ENCODE peak calls at places on chromosomes 6 and 20, in ten cellular contexts. Q is pancreas, H is astrocyte, S is A549, N is cardiac muscle cell, Y is colonic mucosa, R is fibroblast of lung, A is uterus, E is IMR-90, F is left ventricle myocardium inferior. T is an unnamed sample.

GRCh38 chr6:116088946-116089345 is 11.7 kb upstream of the NT5DC1 start:
- DNase-seq in Q (no peak), H (peak; percentile 57), S (no peak), N (no peak), Y (no peak), R (peak; percentile 8), A (no peak), E (peak; percentile 77), F (no peak), T (no peak)

GRCh38 chr6:5159162-5159561 is 74.0 kb downstream of the PPP1R3G start:
- DNase-seq in Q (no peak), H (no peak), S (no peak), N (no peak), Y (no peak), R (no peak), A (no peak), E (no peak), F (no peak), T (no peak)

GRCh38 chr6:33154349-33154748 is 37.9 kb downstream of the COL11A2 start:
- DNase-seq in Q (no peak), H (no peak), S (no peak), N (no peak), Y (no peak), R (no peak), A (no peak), E (no peak), F (no peak), T (no peak)

GRCh38 chr20:17566345-17566744 is 3.5 kb upstream of the DSTN start:
- DNase-seq in Q (no peak), H (no peak), S (no peak), N (no peak), Y (no peak), R (no peak), A (no peak), E (no peak), F (no peak), T (no peak)

GRCh38 chr20:28562510-28562898 is 2695.0 kb upstream of the DEFB115 start:
- DNase-seq in Q (no peak), H (peak; percentile 79), S (peak; percentile 64), N (no peak), Y (no peak), R (peak; percentile 54), A (no peak), E (peak; percentile 89), F (no peak), T (no peak)

GRCh38 chr6:145315982-145316600 is 419.2 kb downstream of the EPM2A start:
- DNase-seq in Q (no peak), H (no peak), S (no peak), N (no peak), Y (no peak), R (no peak), A (no peak), E (peak; percentile 4), F (no peak), T (no peak)

GRCh38 chr20:37395921-37396519 is 50.1 kb downstream of the SRC start:
- DNase-seq in Q (no peak), H (no peak), S (no peak), N (peak; percentile 80), Y (no peak), R (peak; percentile 63), A (no peak), E (no peak), F (peak; percentile 62), T (no peak)

GRCh38 chr6:11429577-11429976 is 108.0 kb upstream of the TMEM170B start:
- DNase-seq in Q (no peak), H (peak; percentile 48), S (no peak), N (no peak), Y (no peak), R (no peak), A (no peak), E (no peak), F (no peak), T (no peak)

GRCh38 chr6:29951882-29952281 is 9.6 kb downstream of the HLA-A start:
- DNase-seq in Q (no peak), H (no peak), S (no peak), N (no peak), Y (no peak), R (no peak), A (no peak), E (no peak), F (no peak), T (no peak)

GRCh38 chr6:29947292-29947980 is 5.1 kb downstream of the HLA-A start:
- DNase-seq in Q (no peak), H (no peak), S (no peak), N (no peak), Y (no peak), R (no peak), A (no peak), E (no peak), F (no peak), T (no peak)

GRCh38 chr6:29953001-29953436 is 10.7 kb downstream of the HLA-A start:
- DNase-seq in Q (no peak), H (peak; percentile 80), S (peak; percentile 46), N (peak; percentile 46), Y (no peak), R (peak; percentile 86), A (no peak), E (peak; percentile 21), F (no peak), T (no peak)

GRCh38 chr6:29948277-29948676 is 5.9 kb downstream of the HLA-A start:
- DNase-seq in Q (no peak), H (no peak), S (no peak), N (no peak), Y (no peak), R (no peak), A (no peak), E (no peak), F (no peak), T (no peak)

DNA sequence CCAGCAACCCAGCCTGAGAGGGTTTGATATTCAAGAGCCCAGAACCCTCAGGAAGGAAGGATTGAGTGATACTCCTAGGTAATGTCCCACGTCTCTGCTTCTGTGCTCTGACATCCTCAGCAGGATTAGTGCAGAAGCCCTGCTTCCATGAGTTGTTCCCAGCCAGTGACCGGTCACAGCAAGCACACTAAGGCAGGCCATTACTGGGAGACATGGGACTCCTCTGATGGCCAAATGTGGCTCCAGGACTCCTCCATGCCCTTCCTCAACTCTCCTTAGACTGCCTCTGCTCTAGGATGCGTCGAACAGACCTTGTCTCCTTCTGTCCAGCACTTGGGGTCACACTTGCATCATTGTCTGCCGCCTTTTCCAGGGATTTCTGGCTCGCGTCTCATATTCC is 7.6 kb downstream of the HLA-A start:
- DNase-seq in Q (no peak), H (no peak), S (no peak), N (no peak), Y (no peak), R (no peak), A (no peak), E (no peak), F (no peak), T (no peak)
- H3K4me1 ChIP-seq in Q (no peaks in the 10 kb centered on the region), H (no peaks in the 10 kb centered on the region), S (peaks cover 12% of the 10 kb centered on the region), N (no peaks in the 10 kb centered on the region), Y (no peaks in the 10 kb centered on the region), R (no peaks in the 10 kb centered on the region), A (no peaks in the 10 kb centered on the region), E (no peaks in the 10 kb centered on the region), F (peaks cover 8% of the 10 kb centered on the region), T (peaks cover 11% of the 10 kb centered on the region)

GRCh38 chr6:95384988-95385387 is 192.3 kb upstream of the MANEA start:
- DNase-seq in Q (no peak), H (no peak), S (no peak), N (no peak), Y (no peak), R (no peak), A (no peak), E (no peak), F (no peak), T (no peak)
- TF ChIP-seq CTCF in Q (no peak), H (no peak), S (no peak), N (no peak), Y (no peak), R (no peak), A (no peak), E (no peak), F (no peak), T (no peak)

GRCh38 chr6:2875840-2876207 is 27.3 kb downstream of the SERPINB9 start:
- DNase-seq in Q (peak; percentile 44), H (no peak), S (no peak), N (no peak), Y (peak; percentile 64), R (no peak), A (no peak), E (no peak), F (peak; percentile 25), T (no peak)

GRCh38 chr6:2873643-2874042 is 29.5 kb downstream of the SERPINB9 start:
- DNase-seq in Q (no peak), H (no peak), S (no peak), N (no peak), Y (no peak), R (no peak), A (no peak), E (no peak), F (no peak), T (no peak)

GRCh38 chr6:2876210-2877056 is 26.7 kb downstream of the SERPINB9 start:
- DNase-seq in Q (peak; percentile 71), H (peak; percentile 89), S (peak; percentile 74), N (peak; percentile 54), Y (peak; percentile 74), R (peak; percentile 92), A (peak; percentile 60), E (peak; percentile 81), F (peak; percentile 76), T (no peak)

GRCh38 chr6:2877960-2878359 is 25.1 kb downstream of the SERPINB9 start:
- DNase-seq in Q (no peak), H (no peak), S (no peak), N (no peak), Y (no peak), R (no peak), A (no peak), E (no peak), F (no peak), T (no peak)

DNA sequence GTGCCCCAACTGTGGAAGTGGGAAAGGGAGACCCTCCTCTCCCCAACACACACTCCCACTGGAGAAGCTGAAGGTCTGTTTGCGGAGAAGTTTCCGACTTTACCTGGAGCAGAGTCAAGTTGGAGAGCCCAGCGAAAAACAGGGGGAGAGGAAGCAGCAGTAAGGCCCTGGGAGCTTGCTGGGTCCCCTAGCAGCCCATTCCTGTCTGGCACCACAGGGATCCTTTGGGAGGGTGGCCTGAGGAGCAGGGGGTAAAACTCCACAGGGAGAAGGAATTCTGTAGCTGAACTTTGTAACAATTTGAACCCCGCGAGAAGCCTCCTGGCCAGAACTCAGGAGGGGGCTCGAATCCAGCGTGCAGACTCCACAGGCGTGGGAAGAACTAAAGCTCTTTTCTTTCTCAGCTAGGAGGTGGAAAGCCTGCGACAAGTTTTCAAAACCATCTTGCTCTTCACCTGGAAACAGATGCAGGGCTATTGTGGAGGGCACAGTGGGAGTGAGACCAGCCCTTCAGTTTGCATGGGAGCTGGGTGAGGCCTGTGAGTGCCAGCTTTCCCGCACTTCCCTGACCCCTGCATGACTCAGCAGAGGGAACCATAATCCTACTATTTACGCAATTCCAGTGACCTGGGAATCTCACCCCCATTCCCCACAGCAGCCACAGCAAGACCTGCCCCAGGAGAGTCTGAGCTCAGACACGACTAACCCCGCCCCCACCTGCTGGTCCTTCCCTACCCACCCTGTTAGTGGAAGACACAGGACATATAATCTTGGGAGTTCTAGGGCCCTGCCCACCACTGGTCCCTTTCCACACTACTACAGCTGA is 25.8 kb downstream of the SERPINB9 start:
- DNase-seq in Q (no peak), H (peak; percentile 33), S (peak; percentile 43), N (no peak), Y (peak; percentile 54), R (peak; percentile 67), A (peak; percentile 55), E (peak; percentile 57), F (no peak), T (no peak)
- H3K4me1 ChIP-seq in Q (no peaks in the 10 kb centered on the region), H (peaks cover 30% of the 10 kb centered on the region), S (peaks cover 39% of the 10 kb centered on the region), N (no peaks in the 10 kb centered on the region), Y (peaks cover 8% of the 10 kb centered on the region), R (peaks cover 11% of the 10 kb centered on the region), A (no peaks in the 10 kb centered on the region), E (peaks cover 19% of the 10 kb centered on the region), F (peaks cover 39% of the 10 kb centered on the region), T (peaks cover 38% of the 10 kb centered on the region)

DNA sequence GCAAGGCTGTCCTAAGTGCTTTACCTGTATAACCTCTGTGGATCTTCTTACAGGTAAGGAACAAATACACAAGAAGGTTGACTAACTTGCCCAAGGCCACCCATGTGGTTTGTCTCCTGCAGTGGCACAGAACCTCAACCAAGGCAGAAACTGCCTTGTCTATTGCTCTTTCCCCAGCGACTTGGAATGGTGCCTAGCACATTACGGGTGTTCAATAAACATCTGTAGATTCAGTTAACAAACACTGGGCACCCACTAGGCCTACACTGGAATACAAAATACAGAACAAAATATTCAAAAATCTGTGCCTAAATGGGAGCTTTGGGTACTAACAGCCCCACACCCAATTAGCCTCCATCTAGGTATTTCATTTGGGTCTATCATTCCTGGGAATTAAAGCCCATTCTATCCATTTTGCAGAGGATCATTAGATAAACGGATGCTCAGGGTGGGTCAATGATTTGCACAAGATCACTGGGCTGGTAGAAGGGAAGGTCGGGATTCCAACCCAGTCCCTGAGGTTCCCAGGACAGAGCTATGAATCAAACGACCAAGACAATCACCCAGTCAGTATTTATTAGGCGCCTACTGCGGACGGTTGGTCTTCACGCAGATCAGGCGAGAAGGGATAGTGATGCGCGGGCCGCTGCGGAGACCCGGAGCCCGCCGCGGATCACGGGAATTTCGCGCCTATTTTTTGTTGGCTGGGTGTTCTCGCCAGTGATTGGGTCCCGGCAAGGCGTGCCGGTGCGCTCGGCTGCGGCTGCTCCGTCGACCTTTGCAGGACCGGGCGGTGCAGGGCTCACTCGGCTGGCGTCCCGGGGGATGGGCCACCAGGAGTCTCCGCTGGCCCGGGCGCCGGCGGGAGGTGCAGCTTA is at the start of gene STK35:
- DNase-seq in Q (no peak), H (no peak), S (peak; percentile 91), N (no peak), Y (peak; percentile 83), R (no peak), A (peak; percentile 78), E (no peak), F (no peak), T (peak; percentile 88)
- TF ChIP-seq CTCF in Q (no peak), H (no peak), S (no peak), N (no peak), Y (no peak), R (no peak), A (no peak), E (no peak), F (no peak), T (no peak)

T was measured in suprapubic skin.